ENCODE peak calls at places on chromosome 3, in six cellular contexts. One of them, this sample, is unnamed.

GRCh38 chr3:46916799-46917198 is 39.3 kb downstream of the PTH1R start:
- DNase-seq in endothelial cell of umbilical vein: no peak
- DNase-seq in mesothelial cell of epicardium: no peak
- DNase-seq in lower lobe of right lung: no peak
- DNase-seq in spleen: no peak
- DNase-seq in PC-3: no peak
- DNase-seq in this sample: no peak

GRCh38 chr3:128623762-128624176 is 26.8 kb downstream of the RPN1 start:
- DNase-seq in endothelial cell of umbilical vein: peak
- DNase-seq in mesothelial cell of epicardium: no peak
- DNase-seq in lower lobe of right lung: peak
- DNase-seq in spleen: no peak
- DNase-seq in PC-3: no peak
- DNase-seq in this sample: no peak

GRCh38 chr3:65233561-65233960 is 545.8 kb upstream of the ADAMTS9 start:
- DNase-seq in endothelial cell of umbilical vein: no peak
- DNase-seq in mesothelial cell of epicardium: no peak
- DNase-seq in lower lobe of right lung: no peak
- DNase-seq in spleen: no peak
- DNase-seq in PC-3: no peak
- DNase-seq in this sample: no peak

GRCh38 chr3:118842147-118842863 is 192.3 kb downstream of the IGSF11 start:
- DNase-seq in endothelial cell of umbilical vein: no peak
- DNase-seq in mesothelial cell of epicardium: no peak
- DNase-seq in lower lobe of right lung: no peak
- DNase-seq in spleen: no peak
- DNase-seq in PC-3: peak
- DNase-seq in this sample: peak

GRCh38 chr3:154131850-154132249 is 10.7 kb downstream of the ARHGEF26 start:
- DNase-seq in endothelial cell of umbilical vein: no peak
- DNase-seq in mesothelial cell of epicardium: no peak
- DNase-seq in lower lobe of right lung: no peak
- DNase-seq in spleen: no peak
- DNase-seq in PC-3: no peak
- DNase-seq in this sample: no peak

GRCh38 chr3:66588340-66588847 is 87.6 kb upstream of the LRIG1 start:
- DNase-seq in endothelial cell of umbilical vein: no peak
- DNase-seq in mesothelial cell of epicardium: no peak
- DNase-seq in lower lobe of right lung: no peak
- DNase-seq in spleen: no peak
- DNase-seq in PC-3: peak
- DNase-seq in this sample: no peak

GRCh38 chr3:141561426-141562034 is 74.7 kb downstream of the RASA2 start:
- DNase-seq in endothelial cell of umbilical vein: peak
- DNase-seq in mesothelial cell of epicardium: no peak
- DNase-seq in lower lobe of right lung: no peak
- DNase-seq in spleen: no peak
- DNase-seq in PC-3: peak
- DNase-seq in this sample: peak

GRCh38 chr3:29335438-29335837 is 54.6 kb downstream of the RBMS3 start:
- DNase-seq in endothelial cell of umbilical vein: peak
- DNase-seq in mesothelial cell of epicardium: peak
- DNase-seq in lower lobe of right lung: peak
- DNase-seq in spleen: peak
- DNase-seq in PC-3: peak
- DNase-seq in this sample: no peak

GRCh38 chr3:189794518-189794917 is 163.3 kb downstream of the TP63 start:
- DNase-seq in endothelial cell of umbilical vein: no peak
- DNase-seq in mesothelial cell of epicardium: no peak
- DNase-seq in lower lobe of right lung: no peak
- DNase-seq in spleen: no peak
- DNase-seq in PC-3: no peak
- DNase-seq in this sample: no peak

GRCh38 chr3:70506775-70507174 is 194.3 kb upstream of the MDFIC2 start:
- DNase-seq in endothelial cell of umbilical vein: no peak
- DNase-seq in mesothelial cell of epicardium: no peak
- DNase-seq in lower lobe of right lung: no peak
- DNase-seq in spleen: no peak
- DNase-seq in PC-3: no peak
- DNase-seq in this sample: no peak

GRCh38 chr3:14290631-14291385 is 111.6 kb upstream of the SLC6A6 start:
- DNase-seq in endothelial cell of umbilical vein: no peak
- DNase-seq in mesothelial cell of epicardium: no peak
- DNase-seq in lower lobe of right lung: no peak
- DNase-seq in spleen: no peak
- DNase-seq in PC-3: no peak
- DNase-seq in this sample: no peak

GRCh38 chr3:14429237-14429636 is 26.8 kb downstream of the SLC6A6 start:
- DNase-seq in endothelial cell of umbilical vein: no peak
- DNase-seq in mesothelial cell of epicardium: no peak
- DNase-seq in lower lobe of right lung: no peak
- DNase-seq in spleen: no peak
- DNase-seq in PC-3: no peak
- DNase-seq in this sample: no peak

GRCh38 chr3:187293977-187294376 is 2.4 kb upstream of the MASP1 start:
- DNase-seq in endothelial cell of umbilical vein: peak
- DNase-seq in mesothelial cell of epicardium: no peak
- DNase-seq in lower lobe of right lung: no peak
- DNase-seq in spleen: no peak
- DNase-seq in PC-3: no peak
- DNase-seq in this sample: no peak

GRCh38 chr3:187296058-187296457 is 4.5 kb upstream of the MASP1 start:
- DNase-seq in endothelial cell of umbilical vein: no peak
- DNase-seq in mesothelial cell of epicardium: no peak
- DNase-seq in lower lobe of right lung: no peak
- DNase-seq in spleen: no peak
- DNase-seq in PC-3: no peak
- DNase-seq in this sample: no peak

GRCh38 chr3:187293514-187293870 is 2.0 kb upstream of the MASP1 start:
- DNase-seq in endothelial cell of umbilical vein: no peak
- DNase-seq in mesothelial cell of epicardium: no peak
- DNase-seq in lower lobe of right lung: no peak
- DNase-seq in spleen: no peak
- DNase-seq in PC-3: no peak
- DNase-seq in this sample: no peak

GRCh38 chr3:187296915-187297314 is 5.4 kb upstream of the MASP1 start:
- DNase-seq in endothelial cell of umbilical vein: no peak
- DNase-seq in mesothelial cell of epicardium: no peak
- DNase-seq in lower lobe of right lung: no peak
- DNase-seq in spleen: no peak
- DNase-seq in PC-3: no peak
- DNase-seq in this sample: no peak

GRCh38 chr3:187295635-187296034 is 4.1 kb upstream of the MASP1 start:
- DNase-seq in endothelial cell of umbilical vein: no peak
- DNase-seq in mesothelial cell of epicardium: no peak
- DNase-seq in lower lobe of right lung: no peak
- DNase-seq in spleen: no peak
- DNase-seq in PC-3: peak
- DNase-seq in this sample: no peak
- TF ChIP-seq CTCF in endothelial cell of umbilical vein: no peak
- TF ChIP-seq CTCF in mesothelial cell of epicardium: no peak
- TF ChIP-seq CTCF in lower lobe of right lung: no peak
- TF ChIP-seq CTCF in spleen: no peak
- TF ChIP-seq CTCF in PC-3: peak
- TF ChIP-seq CTCF in this sample: peak

DNA sequence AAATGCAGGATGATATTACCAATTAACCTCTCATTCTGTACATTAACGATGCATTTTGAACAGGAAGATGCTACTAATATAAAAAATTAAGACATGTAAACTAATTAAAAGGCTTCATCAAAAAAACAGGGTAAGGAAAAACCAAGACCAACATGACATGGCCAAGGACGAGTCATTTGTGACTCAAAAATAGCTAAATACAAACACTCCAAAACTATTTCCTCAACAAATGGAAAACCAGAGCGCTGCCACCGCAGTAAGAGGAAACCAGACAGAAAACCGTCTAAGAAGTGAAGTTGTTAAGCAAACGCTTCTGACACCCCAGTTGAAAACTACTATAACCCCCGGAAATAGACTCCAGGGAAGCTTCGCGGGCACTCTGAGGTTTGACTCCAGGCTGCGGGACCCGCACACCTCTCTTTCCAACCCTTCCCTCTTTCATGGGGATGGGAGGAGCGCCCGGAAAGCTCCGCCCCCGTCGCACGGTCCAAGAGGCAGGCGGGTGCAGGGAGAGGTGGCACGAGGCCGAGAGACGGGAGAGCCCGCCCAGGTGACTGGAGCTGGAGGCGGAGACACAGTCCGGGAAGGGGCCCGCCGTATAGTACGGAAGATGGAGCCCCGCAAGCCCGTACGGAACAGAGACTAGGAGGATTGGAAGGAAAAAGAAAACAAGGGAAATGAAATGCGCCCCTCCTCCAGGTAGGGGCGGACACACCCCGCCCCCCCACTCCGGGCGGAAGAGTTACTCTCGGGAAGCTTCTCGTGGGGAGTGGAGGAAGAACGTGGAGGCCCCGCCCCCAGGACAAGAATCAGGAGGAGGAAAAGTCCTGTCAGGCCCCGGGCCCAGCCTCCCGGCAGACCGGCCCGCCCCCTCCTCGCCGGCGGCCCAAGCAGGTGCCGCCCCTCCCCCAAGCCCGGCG is 684 bp downstream of the DCAF1 start:
- DNase-seq in endothelial cell of umbilical vein: peak
- DNase-seq in mesothelial cell of epicardium: peak
- DNase-seq in lower lobe of right lung: peak
- DNase-seq in spleen: peak
- DNase-seq in PC-3: peak
- DNase-seq in this sample: peak
- TF ChIP-seq CTCF in endothelial cell of umbilical vein: no peak
- TF ChIP-seq CTCF in mesothelial cell of epicardium: no peak
- TF ChIP-seq CTCF in lower lobe of right lung: no peak
- TF ChIP-seq CTCF in spleen: no peak
- TF ChIP-seq CTCF in PC-3: no peak
- TF ChIP-seq CTCF in this sample: no peak

DNA sequence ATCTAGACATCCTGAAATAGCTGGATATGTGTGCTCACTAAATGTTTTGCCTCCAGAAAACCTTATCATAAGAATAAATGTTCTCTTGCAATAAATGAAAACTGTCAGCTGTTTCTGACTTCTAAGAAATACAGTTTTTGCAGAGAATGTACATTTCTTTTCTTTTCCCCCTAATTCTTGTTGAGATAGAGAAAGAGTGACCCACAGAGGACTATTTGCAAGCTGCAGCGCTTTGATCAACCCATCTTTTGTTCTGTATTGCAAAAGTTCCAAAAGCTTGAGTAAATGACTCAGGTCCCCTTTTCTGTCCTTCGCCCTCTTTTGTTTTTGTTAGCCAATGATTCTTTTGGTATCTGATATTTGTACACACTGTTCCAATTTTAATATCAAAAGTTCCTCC is 141.9 kb downstream of the BBX start:
- DNase-seq in endothelial cell of umbilical vein: no peak
- DNase-seq in mesothelial cell of epicardium: no peak
- DNase-seq in lower lobe of right lung: no peak
- DNase-seq in spleen: no peak
- DNase-seq in PC-3: no peak
- DNase-seq in this sample: no peak
- TF ChIP-seq CTCF in endothelial cell of umbilical vein: no peak
- TF ChIP-seq CTCF in mesothelial cell of epicardium: no peak
- TF ChIP-seq CTCF in lower lobe of right lung: no peak
- TF ChIP-seq CTCF in spleen: no peak
- TF ChIP-seq CTCF in PC-3: no peak
- TF ChIP-seq CTCF in this sample: no peak

DNA sequence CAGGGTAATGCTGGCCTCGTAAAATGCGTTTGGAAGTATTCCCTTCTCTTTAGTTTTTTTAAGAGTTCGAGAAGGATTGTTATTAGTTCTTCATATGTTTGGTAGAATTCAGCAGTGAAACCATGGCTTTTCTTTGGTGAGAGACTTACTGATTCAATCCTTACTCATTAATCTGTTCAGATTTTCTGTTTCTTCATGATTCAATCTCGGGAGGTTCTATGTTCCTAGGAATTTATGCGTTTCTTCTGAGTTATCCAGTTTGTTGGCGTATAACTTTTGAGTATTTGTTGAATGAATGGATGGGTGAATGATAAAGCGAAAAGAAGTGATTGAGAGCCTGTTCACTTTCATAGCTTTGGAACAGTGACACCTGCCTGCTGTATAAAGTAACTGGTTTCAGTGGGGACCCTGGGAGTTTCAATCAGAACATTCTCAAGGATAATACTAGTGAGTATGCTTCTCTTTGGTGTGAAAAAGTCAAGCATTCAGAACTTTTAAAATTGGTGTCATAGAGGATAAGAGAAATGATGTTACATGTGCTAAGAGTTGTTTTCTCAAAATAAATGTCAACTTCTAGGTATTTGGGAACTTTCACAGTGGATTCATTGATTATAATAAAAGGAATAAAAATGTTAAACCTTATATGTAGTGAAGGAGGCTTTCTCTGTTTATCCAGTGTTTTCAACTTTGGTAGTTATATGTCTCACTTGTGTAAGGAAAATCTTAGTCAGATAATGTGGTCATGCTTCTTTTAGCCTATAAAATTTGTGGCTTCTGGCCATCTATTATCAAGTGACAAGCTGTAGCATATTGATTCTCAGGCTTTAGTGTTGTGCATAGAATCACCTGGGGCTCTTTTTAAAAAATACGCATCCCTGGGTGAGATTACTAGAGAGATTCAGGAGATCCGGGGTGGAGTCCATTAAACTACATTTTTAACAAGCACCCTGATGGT is 11.7 kb downstream of the LRCH3 start:
- DNase-seq in endothelial cell of umbilical vein: no peak
- DNase-seq in mesothelial cell of epicardium: no peak
- DNase-seq in lower lobe of right lung: no peak
- DNase-seq in spleen: no peak
- DNase-seq in PC-3: peak
- DNase-seq in this sample: no peak
- TF ChIP-seq CTCF in endothelial cell of umbilical vein: no peak
- TF ChIP-seq CTCF in mesothelial cell of epicardium: no peak
- TF ChIP-seq CTCF in lower lobe of right lung: no peak
- TF ChIP-seq CTCF in spleen: no peak
- TF ChIP-seq CTCF in PC-3: peak
- TF ChIP-seq CTCF in this sample: no peak

DNA sequence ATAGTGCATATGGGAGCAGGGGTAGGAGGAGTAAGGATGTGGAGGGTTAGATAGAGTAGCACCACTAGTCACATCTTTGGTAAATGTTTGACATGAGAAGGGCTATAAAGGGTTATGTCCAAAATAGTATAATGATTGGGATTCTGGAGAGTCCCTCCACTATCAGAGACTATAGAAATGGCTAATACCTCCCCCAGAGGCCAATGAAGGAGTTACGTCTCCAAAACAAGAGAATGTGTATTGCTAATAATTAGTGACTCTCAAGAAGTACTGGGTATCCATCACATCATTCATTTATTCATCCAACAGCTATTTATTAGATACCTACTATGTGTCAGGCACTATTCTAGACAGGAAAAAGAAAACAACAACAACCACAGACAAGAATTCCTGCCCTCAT is 203.7 kb upstream of the UMPS start:
- DNase-seq in endothelial cell of umbilical vein: no peak
- DNase-seq in mesothelial cell of epicardium: no peak
- DNase-seq in lower lobe of right lung: no peak
- DNase-seq in spleen: no peak
- DNase-seq in PC-3: peak
- DNase-seq in this sample: no peak
- TF ChIP-seq CTCF in endothelial cell of umbilical vein: peak
- TF ChIP-seq CTCF in mesothelial cell of epicardium: no peak
- TF ChIP-seq CTCF in lower lobe of right lung: no peak
- TF ChIP-seq CTCF in spleen: no peak
- TF ChIP-seq CTCF in PC-3: peak
- TF ChIP-seq CTCF in this sample: peak